ENCODE peak calls at places on chromosomes 3 and 15, in four cellular contexts. One of them, this sample, is unnamed.

GRCh38 chr3:158313344-158313927 is 203.5 kb downstream of the RSRC1 start:
- DNase-seq in stimulated activated CD4-positive, alpha-beta T cell treated with anti-CD3 and anti-CD28 coated beads, TNF-alpha, amount 100 ng/mL, for 1 hour: no peak
- DNase-seq in Kasumi-1: peak
- DNase-seq in hippocampal formation: no peak
- DNase-seq in this sample: peak

GRCh38 chr3:130956281-130956680 is 62.4 kb downstream of the ATP2C1 start:
- DNase-seq in stimulated activated CD4-positive, alpha-beta T cell treated with anti-CD3 and anti-CD28 coated beads, TNF-alpha, amount 100 ng/mL, for 1 hour: no peak
- DNase-seq in Kasumi-1: no peak
- DNase-seq in hippocampal formation: no peak
- DNase-seq in this sample: no peak

GRCh38 chr3:69855436-69856162 is 116.3 kb downstream of the MITF start:
- DNase-seq in stimulated activated CD4-positive, alpha-beta T cell treated with anti-CD3 and anti-CD28 coated beads, TNF-alpha, amount 100 ng/mL, for 1 hour: no peak
- DNase-seq in Kasumi-1: peak
- DNase-seq in hippocampal formation: peak
- DNase-seq in this sample: peak

GRCh38 chr3:141782386-141782932 is 19.3 kb downstream of the GRK7 start:
- DNase-seq in stimulated activated CD4-positive, alpha-beta T cell treated with anti-CD3 and anti-CD28 coated beads, TNF-alpha, amount 100 ng/mL, for 1 hour: no peak
- DNase-seq in Kasumi-1: no peak
- DNase-seq in hippocampal formation: no peak
- DNase-seq in this sample: peak

GRCh38 chr3:38349684-38350359 is 3.2 kb downstream of the XYLB start:
- DNase-seq in stimulated activated CD4-positive, alpha-beta T cell treated with anti-CD3 and anti-CD28 coated beads, TNF-alpha, amount 100 ng/mL, for 1 hour: no peak
- DNase-seq in Kasumi-1: no peak
- DNase-seq in hippocampal formation: no peak
- DNase-seq in this sample: no peak

GRCh38 chr15:23472678-23473077 is 25.6 kb upstream of the GOLGA6L2 start:
- DNase-seq in stimulated activated CD4-positive, alpha-beta T cell treated with anti-CD3 and anti-CD28 coated beads, TNF-alpha, amount 100 ng/mL, for 1 hour: no peak
- DNase-seq in Kasumi-1: no peak
- DNase-seq in hippocampal formation: no peak
- DNase-seq in this sample: no peak

GRCh38 chr3:185717121-185717520 is 107.7 kb downstream of the IGF2BP2 start:
- DNase-seq in stimulated activated CD4-positive, alpha-beta T cell treated with anti-CD3 and anti-CD28 coated beads, TNF-alpha, amount 100 ng/mL, for 1 hour: no peak
- DNase-seq in Kasumi-1: peak
- DNase-seq in hippocampal formation: no peak
- DNase-seq in this sample: peak

GRCh38 chr3:10359761-10360161 is 38.8 kb upstream of the SEC13 start:
- DNase-seq in stimulated activated CD4-positive, alpha-beta T cell treated with anti-CD3 and anti-CD28 coated beads, TNF-alpha, amount 100 ng/mL, for 1 hour: no peak
- DNase-seq in Kasumi-1: no peak
- DNase-seq in hippocampal formation: no peak
- DNase-seq in this sample: no peak

GRCh38 chr3:4228295-4228694 is 74.9 kb upstream of the SETMAR start:
- DNase-seq in stimulated activated CD4-positive, alpha-beta T cell treated with anti-CD3 and anti-CD28 coated beads, TNF-alpha, amount 100 ng/mL, for 1 hour: no peak
- DNase-seq in Kasumi-1: no peak
- DNase-seq in hippocampal formation: no peak
- DNase-seq in this sample: no peak

GRCh38 chr15:75723847-75724660 is 11.4 kb upstream of the CSPG4 start:
- DNase-seq in stimulated activated CD4-positive, alpha-beta T cell treated with anti-CD3 and anti-CD28 coated beads, TNF-alpha, amount 100 ng/mL, for 1 hour: no peak
- DNase-seq in Kasumi-1: peak
- DNase-seq in hippocampal formation: peak
- DNase-seq in this sample: peak

This sample was measured in OCI-M1.